ENCODE peak calls at places on chromosomes 11 and 22, in ten cellular contexts. One of them, this sample, is unnamed. For H3K4me1, the result is how much of the 10 kb centered on the place peaks cover.

GRCh38 chr11:83092488-83093384 is 21.0 kb upstream of the RAB30 start:
- DNase-seq in A549: peak
- DNase-seq in lung: no peak
- DNase-seq in neuronal stem cell: no peak
- DNase-seq in GM23338: no peak
- DNase-seq in IMR-90: peak
- DNase-seq in body of pancreas: peak
- DNase-seq in osteoblast: no peak
- DNase-seq in CD4-positive, alpha-beta memory T cell: no peak
- DNase-seq in kidney: no peak
- DNase-seq in this sample: no peak

GRCh38 chr11:29310016-29310415 is 706.8 kb downstream of the KCNA4 start:
- DNase-seq in kidney: no peak
- DNase-seq in body of pancreas: no peak
- DNase-seq in lung: no peak
- DNase-seq in IMR-90: peak
- DNase-seq in neuronal stem cell: no peak
- DNase-seq in osteoblast: no peak
- DNase-seq in GM23338: no peak
- DNase-seq in CD4-positive, alpha-beta memory T cell: no peak
- DNase-seq in A549: no peak
- DNase-seq in this sample: no peak

GRCh38 chr11:129388824-129389223 is 13.2 kb downstream of the BARX2 start:
- DNase-seq in body of pancreas: no peak
- DNase-seq in neuronal stem cell: no peak
- DNase-seq in CD4-positive, alpha-beta memory T cell: no peak
- DNase-seq in IMR-90: no peak
- DNase-seq in A549: no peak
- DNase-seq in lung: no peak
- DNase-seq in GM23338: no peak
- DNase-seq in kidney: no peak
- DNase-seq in osteoblast: no peak
- DNase-seq in this sample: no peak

GRCh38 chr22:32542332-32543019 is 67.9 kb downstream of the FBXO7 start:
- DNase-seq in CD4-positive, alpha-beta memory T cell: no peak
- DNase-seq in neuronal stem cell: no peak
- DNase-seq in GM23338: no peak
- DNase-seq in kidney: no peak
- DNase-seq in body of pancreas: peak
- DNase-seq in lung: no peak
- DNase-seq in IMR-90: no peak
- DNase-seq in A549: no peak
- DNase-seq in osteoblast: no peak
- DNase-seq in this sample: no peak

GRCh38 chr11:57249384-57250319 is 12.6 kb upstream of the APLNR start:
- DNase-seq in GM23338: peak
- DNase-seq in A549: peak
- DNase-seq in kidney: peak
- DNase-seq in neuronal stem cell: peak
- DNase-seq in CD4-positive, alpha-beta memory T cell: peak
- DNase-seq in IMR-90: peak
- DNase-seq in lung: peak
- DNase-seq in body of pancreas: peak
- DNase-seq in osteoblast: no peak
- DNase-seq in this sample: peak

GRCh38 chr11:76566811-76567210 is 103.7 kb downstream of the LRRC32 start:
- DNase-seq in kidney: no peak
- DNase-seq in lung: no peak
- DNase-seq in IMR-90: no peak
- DNase-seq in neuronal stem cell: no peak
- DNase-seq in GM23338: no peak
- DNase-seq in body of pancreas: no peak
- DNase-seq in CD4-positive, alpha-beta memory T cell: no peak
- DNase-seq in osteoblast: no peak
- DNase-seq in A549: no peak
- DNase-seq in this sample: no peak

GRCh38 chr11:87878373-87878779 is 296.9 kb downstream of the RAB38 start:
- DNase-seq in IMR-90: peak
- DNase-seq in body of pancreas: no peak
- DNase-seq in neuronal stem cell: no peak
- DNase-seq in lung: no peak
- DNase-seq in kidney: no peak
- DNase-seq in GM23338: peak
- DNase-seq in CD4-positive, alpha-beta memory T cell: no peak
- DNase-seq in A549: peak
- DNase-seq in osteoblast: no peak
- DNase-seq in this sample: peak

GRCh38 chr11:62489204-62489603 is 57.4 kb downstream of the AHNAK start:
- DNase-seq in GM23338: no peak
- DNase-seq in kidney: no peak
- DNase-seq in IMR-90: peak
- DNase-seq in lung: no peak
- DNase-seq in CD4-positive, alpha-beta memory T cell: no peak
- DNase-seq in A549: no peak
- DNase-seq in osteoblast: peak
- DNase-seq in body of pancreas: no peak
- DNase-seq in neuronal stem cell: no peak
- DNase-seq in this sample: no peak

GRCh38 chr22:20610243-20610686 is 102.9 kb downstream of the MED15 start:
- DNase-seq in A549: no peak
- DNase-seq in IMR-90: no peak
- DNase-seq in GM23338: no peak
- DNase-seq in body of pancreas: no peak
- DNase-seq in lung: no peak
- DNase-seq in CD4-positive, alpha-beta memory T cell: no peak
- DNase-seq in neuronal stem cell: no peak
- DNase-seq in kidney: no peak
- DNase-seq in osteoblast: peak
- DNase-seq in this sample: no peak

GRCh38 chr11:43555811-43556210 is 124.7 kb upstream of the HSD17B12 start:
- DNase-seq in A549: no peak
- DNase-seq in neuronal stem cell: no peak
- DNase-seq in IMR-90: peak
- DNase-seq in CD4-positive, alpha-beta memory T cell: no peak
- DNase-seq in lung: no peak
- DNase-seq in kidney: no peak
- DNase-seq in body of pancreas: peak
- DNase-seq in osteoblast: no peak
- DNase-seq in GM23338: no peak
- DNase-seq in this sample: peak

GRCh38 chr11:95434489-95435057 is 203.6 kb upstream of the SESN3 start:
- DNase-seq in GM23338: no peak
- DNase-seq in lung: no peak
- DNase-seq in A549: no peak
- DNase-seq in body of pancreas: no peak
- DNase-seq in IMR-90: no peak
- DNase-seq in CD4-positive, alpha-beta memory T cell: no peak
- DNase-seq in osteoblast: no peak
- DNase-seq in kidney: no peak
- DNase-seq in neuronal stem cell: no peak
- DNase-seq in this sample: no peak

GRCh38 chr22:38716827-38717226 is 11.1 kb downstream of the GTPBP1 start:
- DNase-seq in IMR-90: no peak
- DNase-seq in A549: no peak
- DNase-seq in osteoblast: no peak
- DNase-seq in body of pancreas: no peak
- DNase-seq in CD4-positive, alpha-beta memory T cell: no peak
- DNase-seq in kidney: no peak
- DNase-seq in neuronal stem cell: no peak
- DNase-seq in lung: no peak
- DNase-seq in GM23338: no peak
- DNase-seq in this sample: no peak

GRCh38 chr22:38718414-38718813 is 12.7 kb downstream of the GTPBP1 start:
- DNase-seq in kidney: peak
- DNase-seq in neuronal stem cell: no peak
- DNase-seq in GM23338: peak
- DNase-seq in IMR-90: peak
- DNase-seq in A549: peak
- DNase-seq in CD4-positive, alpha-beta memory T cell: no peak
- DNase-seq in lung: peak
- DNase-seq in osteoblast: peak
- DNase-seq in body of pancreas: peak
- DNase-seq in this sample: peak

GRCh38 chr22:38716271-38716670 is 10.5 kb downstream of the GTPBP1 start:
- DNase-seq in lung: no peak
- DNase-seq in body of pancreas: no peak
- DNase-seq in osteoblast: no peak
- DNase-seq in neuronal stem cell: no peak
- DNase-seq in CD4-positive, alpha-beta memory T cell: no peak
- DNase-seq in IMR-90: no peak
- DNase-seq in A549: no peak
- DNase-seq in GM23338: no peak
- DNase-seq in kidney: no peak
- DNase-seq in this sample: no peak

GRCh38 chr22:38715852-38716251 is 10.1 kb downstream of the GTPBP1 start:
- DNase-seq in A549: no peak
- DNase-seq in IMR-90: no peak
- DNase-seq in neuronal stem cell: no peak
- DNase-seq in lung: no peak
- DNase-seq in kidney: no peak
- DNase-seq in body of pancreas: no peak
- DNase-seq in GM23338: no peak
- DNase-seq in CD4-positive, alpha-beta memory T cell: no peak
- DNase-seq in osteoblast: no peak
- DNase-seq in this sample: no peak

DNA sequence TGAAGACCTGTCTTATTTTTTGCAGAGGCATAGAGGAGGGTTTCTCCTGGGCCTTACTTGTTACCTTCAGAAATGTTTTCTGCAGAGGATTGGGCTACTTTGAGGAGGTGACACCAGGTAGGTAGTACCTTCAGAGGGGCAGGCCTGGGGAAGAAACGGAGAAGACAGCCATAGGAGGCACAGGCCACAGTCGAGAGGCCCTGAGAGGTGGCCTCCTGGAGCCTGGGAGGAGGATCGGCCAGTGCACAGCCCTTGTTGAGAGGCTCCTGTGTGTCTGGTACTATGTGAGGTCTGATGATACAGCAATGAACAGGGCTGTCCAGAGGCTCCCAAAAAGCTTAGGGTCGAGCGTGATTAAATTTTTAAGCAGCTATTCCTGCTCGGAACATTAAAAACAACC is 11.5 kb downstream of the GTPBP1 start:
- DNase-seq in lung: no peak
- DNase-seq in A549: no peak
- DNase-seq in CD4-positive, alpha-beta memory T cell: no peak
- DNase-seq in body of pancreas: no peak
- DNase-seq in osteoblast: no peak
- DNase-seq in neuronal stem cell: no peak
- DNase-seq in GM23338: no peak
- DNase-seq in IMR-90: no peak
- DNase-seq in kidney: no peak
- DNase-seq in this sample: no peak
- H3K4me1 ChIP-seq in lung: under half
- H3K4me1 ChIP-seq in A549: under half
- H3K4me1 ChIP-seq in CD4-positive, alpha-beta memory T cell: under half
- H3K4me1 ChIP-seq in body of pancreas: under half
- H3K4me1 ChIP-seq in osteoblast: under half
- H3K4me1 ChIP-seq in neuronal stem cell: under half
- H3K4me1 ChIP-seq in GM23338: under half
- H3K4me1 ChIP-seq in IMR-90: under half
- H3K4me1 ChIP-seq in kidney: under half
- H3K4me1 ChIP-seq in this sample: under half

GRCh38 chr11:80028998-80029397 is 588.2 kb upstream of the TENM4 start:
- DNase-seq in neuronal stem cell: no peak
- DNase-seq in GM23338: no peak
- DNase-seq in IMR-90: no peak
- DNase-seq in kidney: no peak
- DNase-seq in body of pancreas: no peak
- DNase-seq in CD4-positive, alpha-beta memory T cell: no peak
- DNase-seq in A549: no peak
- DNase-seq in lung: no peak
- DNase-seq in osteoblast: no peak
- DNase-seq in this sample: no peak

GRCh38 chr11:80031014-80031565 is 590.3 kb upstream of the TENM4 start:
- DNase-seq in CD4-positive, alpha-beta memory T cell: no peak
- DNase-seq in neuronal stem cell: no peak
- DNase-seq in IMR-90: no peak
- DNase-seq in osteoblast: no peak
- DNase-seq in body of pancreas: no peak
- DNase-seq in kidney: no peak
- DNase-seq in A549: no peak
- DNase-seq in GM23338: no peak
- DNase-seq in lung: no peak
- DNase-seq in this sample: no peak

GRCh38 chr11:80034801-80035200 is 594.0 kb upstream of the TENM4 start:
- DNase-seq in CD4-positive, alpha-beta memory T cell: no peak
- DNase-seq in neuronal stem cell: no peak
- DNase-seq in A549: no peak
- DNase-seq in GM23338: no peak
- DNase-seq in lung: no peak
- DNase-seq in kidney: no peak
- DNase-seq in IMR-90: no peak
- DNase-seq in osteoblast: no peak
- DNase-seq in body of pancreas: no peak
- DNase-seq in this sample: no peak
- H3K4me1 ChIP-seq in CD4-positive, alpha-beta memory T cell: under half
- H3K4me1 ChIP-seq in neuronal stem cell: under half
- H3K4me1 ChIP-seq in A549: under half
- H3K4me1 ChIP-seq in GM23338: under half
- H3K4me1 ChIP-seq in lung: under half
- H3K4me1 ChIP-seq in kidney: under half
- H3K4me1 ChIP-seq in IMR-90: under half
- H3K4me1 ChIP-seq in osteoblast: under half
- H3K4me1 ChIP-seq in body of pancreas: under half
- H3K4me1 ChIP-seq in this sample: under half

DNA sequence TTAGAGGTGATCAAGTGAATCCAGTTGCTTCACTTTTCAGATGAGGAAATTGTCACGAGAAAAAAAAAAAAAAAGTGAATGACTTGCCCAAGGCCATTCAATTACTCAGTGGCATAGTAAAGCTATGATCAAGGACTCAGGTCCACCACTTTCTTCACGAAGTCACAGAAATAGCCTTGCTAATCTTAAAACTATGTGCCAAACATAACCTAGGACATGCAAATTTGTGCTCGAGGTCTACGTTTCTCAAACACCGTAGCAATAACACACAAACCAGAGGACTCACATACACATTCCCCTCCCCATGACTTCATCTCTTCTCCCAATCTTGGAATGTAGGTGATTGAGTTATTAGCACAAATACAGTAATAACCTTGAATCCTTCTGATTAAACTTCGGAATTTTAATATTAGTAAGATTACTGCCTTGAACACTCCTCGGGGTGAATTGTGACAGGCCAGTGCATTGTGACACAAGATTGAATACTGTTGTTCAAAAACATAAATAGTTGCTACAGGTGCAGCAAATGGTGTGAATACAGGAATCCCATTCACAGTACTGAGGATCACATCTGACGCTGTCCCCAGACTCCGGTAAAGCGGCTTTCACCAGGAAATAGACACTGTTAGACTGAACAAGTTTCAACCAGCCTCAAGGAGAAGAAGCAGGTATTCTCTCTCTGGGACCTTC is 3.8 kb downstream of the LGR4 start:
- DNase-seq in lung: no peak
- DNase-seq in neuronal stem cell: no peak
- DNase-seq in body of pancreas: peak
- DNase-seq in IMR-90: peak
- DNase-seq in kidney: no peak
- DNase-seq in GM23338: no peak
- DNase-seq in osteoblast: peak
- DNase-seq in A549: peak
- DNase-seq in CD4-positive, alpha-beta memory T cell: no peak
- DNase-seq in this sample: no peak
- H3K4me1 ChIP-seq in lung: under half
- H3K4me1 ChIP-seq in neuronal stem cell: under half
- H3K4me1 ChIP-seq in body of pancreas: under half
- H3K4me1 ChIP-seq in IMR-90: under half
- H3K4me1 ChIP-seq in kidney: under half
- H3K4me1 ChIP-seq in GM23338: half or more
- H3K4me1 ChIP-seq in osteoblast: half or more
- H3K4me1 ChIP-seq in A549: half or more
- H3K4me1 ChIP-seq in CD4-positive, alpha-beta memory T cell: under half
- H3K4me1 ChIP-seq in this sample: half or more

GRCh38 chr11:1879342-1879940 is 12.3 kb downstream of the PRR33 start:
- DNase-seq in body of pancreas: peak
- DNase-seq in A549: no peak
- DNase-seq in CD4-positive, alpha-beta memory T cell: no peak
- DNase-seq in kidney: peak
- DNase-seq in GM23338: no peak
- DNase-seq in IMR-90: no peak
- DNase-seq in neuronal stem cell: no peak
- DNase-seq in lung: no peak
- DNase-seq in osteoblast: peak
- DNase-seq in this sample: no peak
- H3K4me1 ChIP-seq in body of pancreas: under half
- H3K4me1 ChIP-seq in A549: under half
- H3K4me1 ChIP-seq in CD4-positive, alpha-beta memory T cell: under half
- H3K4me1 ChIP-seq in kidney: under half
- H3K4me1 ChIP-seq in GM23338: under half
- H3K4me1 ChIP-seq in IMR-90: under half
- H3K4me1 ChIP-seq in neuronal stem cell: under half
- H3K4me1 ChIP-seq in lung: under half
- H3K4me1 ChIP-seq in osteoblast: under half
- H3K4me1 ChIP-seq in this sample: under half

This sample was measured in A673.